ENCODE peak calls at places on chromosomes 11 and 22, in six cellular contexts. C, Q, J, A, B and K are unnamed samples.

GRCh38 chr11:123308077-123308476 is 113.0 kb upstream of the CLMP start:
- DNase-seq in C (peak), Q (peak), J (no peak), A (no peak), B (no peak), K (peak)

GRCh38 chr22:23159287-23159622 is 14.0 kb downstream of the RAB36 start:
- DNase-seq in C (no peak), Q (no peak), J (no peak), A (no peak), B (no peak), K (no peak)

GRCh38 chr11:10032991-10033390 is 261.0 kb downstream of the SBF2 start:
- DNase-seq in C (peak), Q (peak), J (peak), A (no peak), B (no peak), K (peak)

GRCh38 chr11:32312865-32313403 is 122.4 kb downstream of the WT1 start:
- DNase-seq in C (peak), Q (peak), J (peak), A (no peak), B (no peak), K (peak)

GRCh38 chr11:27977031-27977430 is 130.9 kb downstream of the KIF18A start:
- DNase-seq in C (no peak), Q (peak), J (peak), A (no peak), B (no peak), K (peak)

GRCh38 chr11:12188548-12189317 is 78.3 kb downstream of the MICAL2 start:
- DNase-seq in C (no peak), Q (no peak), J (no peak), A (no peak), B (no peak), K (no peak)

GRCh38 chr11:706957-707816 is 1.2 kb downstream of the EPS8L2 start:
- DNase-seq in C (peak), Q (no peak), J (peak), A (no peak), B (no peak), K (peak)

GRCh38 chr22:37054078-37054440 is 2.5 kb downstream of the KCTD17 start:
- DNase-seq in C (no peak), Q (no peak), J (no peak), A (no peak), B (no peak), K (no peak)

GRCh38 chr11:87005569-87005921 is 32.2 kb upstream of the TMEM135 start:
- DNase-seq in C (no peak), Q (no peak), J (no peak), A (no peak), B (no peak), K (no peak)